ENCODE peak calls at places on chromosome 16, in seven cellular contexts. One of them, this sample, is unnamed.

GRCh38 chr16:16158741-16159374 is 64.4 kb downstream of the ABCC6 start:
- DNase-seq in CD8-positive, alpha-beta T cell: no peak
- DNase-seq in pancreas: no peak
- DNase-seq in PC-9: peak
- DNase-seq in progenitor cell of endocrine pancreas: no peak
- DNase-seq in stomach: no peak
- DNase-seq in hepatocyte: no peak
- DNase-seq in this sample: no peak

GRCh38 chr16:22898874-22899348 is 84.9 kb downstream of the HS3ST2 start:
- DNase-seq in CD8-positive, alpha-beta T cell: peak
- DNase-seq in pancreas: peak
- DNase-seq in PC-9: peak
- DNase-seq in progenitor cell of endocrine pancreas: peak
- DNase-seq in stomach: peak
- DNase-seq in hepatocyte: peak
- DNase-seq in this sample: peak

GRCh38 chr16:84056933-84057332 is 14.3 kb upstream of the SLC38A8 start:
- DNase-seq in CD8-positive, alpha-beta T cell: no peak
- DNase-seq in pancreas: no peak
- DNase-seq in PC-9: no peak
- DNase-seq in progenitor cell of endocrine pancreas: no peak
- DNase-seq in stomach: no peak
- DNase-seq in hepatocyte: no peak
- DNase-seq in this sample: no peak

GRCh38 chr16:49377196-49377755 is 3.7 kb downstream of the C16orf78 start:
- DNase-seq in CD8-positive, alpha-beta T cell: no peak
- DNase-seq in pancreas: no peak
- DNase-seq in PC-9: no peak
- DNase-seq in progenitor cell of endocrine pancreas: no peak
- DNase-seq in stomach: no peak
- DNase-seq in hepatocyte: no peak
- DNase-seq in this sample: no peak

GRCh38 chr16:80265624-80266306 is 275.0 kb upstream of the DYNLRB2 start:
- DNase-seq in CD8-positive, alpha-beta T cell: no peak
- DNase-seq in pancreas: no peak
- DNase-seq in PC-9: no peak
- DNase-seq in progenitor cell of endocrine pancreas: no peak
- DNase-seq in stomach: no peak
- DNase-seq in hepatocyte: peak
- DNase-seq in this sample: no peak

GRCh38 chr16:3938843-3939624 is 58.5 kb upstream of the CREBBP start:
- DNase-seq in CD8-positive, alpha-beta T cell: peak
- DNase-seq in pancreas: peak
- DNase-seq in PC-9: peak
- DNase-seq in progenitor cell of endocrine pancreas: peak
- DNase-seq in stomach: peak
- DNase-seq in hepatocyte: peak
- DNase-seq in this sample: no peak

GRCh38 chr16:68612996-68613395 is 32.1 kb upstream of the CDH3 start:
- DNase-seq in CD8-positive, alpha-beta T cell: no peak
- DNase-seq in pancreas: no peak
- DNase-seq in PC-9: no peak
- DNase-seq in progenitor cell of endocrine pancreas: no peak
- DNase-seq in stomach: no peak
- DNase-seq in hepatocyte: no peak
- DNase-seq in this sample: no peak

GRCh38 chr16:57141822-57142631 is 43.8 kb downstream of the PSME3IP1 start:
- DNase-seq in CD8-positive, alpha-beta T cell: no peak
- DNase-seq in pancreas: no peak
- DNase-seq in PC-9: no peak
- DNase-seq in progenitor cell of endocrine pancreas: no peak
- DNase-seq in stomach: no peak
- DNase-seq in hepatocyte: no peak
- DNase-seq in this sample: no peak

GRCh38 chr16:86572041-86572521 is 5.5 kb downstream of the FOXC2 start:
- DNase-seq in CD8-positive, alpha-beta T cell: no peak
- DNase-seq in pancreas: no peak
- DNase-seq in PC-9: no peak
- DNase-seq in progenitor cell of endocrine pancreas: no peak
- DNase-seq in stomach: no peak
- DNase-seq in hepatocyte: no peak
- DNase-seq in this sample: no peak

GRCh38 chr16:85252461-85252860 is 140.2 kb upstream of the CIBAR2 start:
- DNase-seq in CD8-positive, alpha-beta T cell: no peak
- DNase-seq in pancreas: no peak
- DNase-seq in PC-9: no peak
- DNase-seq in progenitor cell of endocrine pancreas: no peak
- DNase-seq in stomach: no peak
- DNase-seq in hepatocyte: no peak
- DNase-seq in this sample: no peak

GRCh38 chr16:2364638-2365210 is 24.2 kb upstream of the ABCA3 start:
- DNase-seq in CD8-positive, alpha-beta T cell: no peak
- DNase-seq in pancreas: no peak
- DNase-seq in PC-9: peak
- DNase-seq in progenitor cell of endocrine pancreas: no peak
- DNase-seq in stomach: no peak
- DNase-seq in hepatocyte: peak
- DNase-seq in this sample: peak

GRCh38 chr16:85924675-85925074 is 25.7 kb downstream of the IRF8 start:
- DNase-seq in CD8-positive, alpha-beta T cell: no peak
- DNase-seq in pancreas: no peak
- DNase-seq in PC-9: no peak
- DNase-seq in progenitor cell of endocrine pancreas: no peak
- DNase-seq in stomach: no peak
- DNase-seq in hepatocyte: no peak
- DNase-seq in this sample: no peak

GRCh38 chr16:17306745-17307144 is 164.0 kb downstream of the XYLT1 start:
- DNase-seq in CD8-positive, alpha-beta T cell: no peak
- DNase-seq in pancreas: no peak
- DNase-seq in PC-9: no peak
- DNase-seq in progenitor cell of endocrine pancreas: no peak
- DNase-seq in stomach: no peak
- DNase-seq in hepatocyte: no peak
- DNase-seq in this sample: no peak

GRCh38 chr16:27199747-27200146 is 3.6 kb upstream of the KDM8 start:
- DNase-seq in CD8-positive, alpha-beta T cell: peak
- DNase-seq in pancreas: no peak
- DNase-seq in PC-9: no peak
- DNase-seq in progenitor cell of endocrine pancreas: no peak
- DNase-seq in stomach: no peak
- DNase-seq in hepatocyte: no peak
- DNase-seq in this sample: no peak

GRCh38 chr16:31455601-31456314 is 3.5 kb upstream of the ARMC5 start:
- DNase-seq in CD8-positive, alpha-beta T cell: no peak
- DNase-seq in pancreas: no peak
- DNase-seq in PC-9: no peak
- DNase-seq in progenitor cell of endocrine pancreas: no peak
- DNase-seq in stomach: no peak
- DNase-seq in hepatocyte: no peak
- DNase-seq in this sample: no peak
- TF ChIP-seq CTCF in CD8-positive, alpha-beta T cell: peak
- TF ChIP-seq CTCF in pancreas: no peak
- TF ChIP-seq CTCF in PC-9: peak
- TF ChIP-seq CTCF in progenitor cell of endocrine pancreas: peak
- TF ChIP-seq CTCF in stomach: no peak
- TF ChIP-seq CTCF in hepatocyte: peak
- TF ChIP-seq CTCF in this sample: peak

DNA sequence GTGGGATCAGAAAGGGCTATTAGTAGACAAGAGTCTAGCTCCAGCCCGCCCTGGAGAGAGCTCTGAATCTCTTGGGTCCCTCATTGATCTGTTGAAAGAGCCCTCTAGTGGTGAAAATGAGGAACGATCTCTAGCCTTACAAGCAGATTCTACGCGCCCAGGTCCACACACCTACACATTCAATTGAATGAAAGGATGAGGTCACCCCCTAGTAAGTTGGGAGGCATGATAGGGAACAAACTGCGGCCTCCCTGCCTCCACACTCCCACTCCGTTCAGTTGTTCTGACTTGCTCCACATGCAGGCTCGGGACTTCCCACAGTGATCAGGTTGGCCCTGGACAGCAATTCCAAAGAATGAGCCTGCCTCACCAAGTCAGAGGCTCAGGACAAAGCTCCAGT is 2.9 kb upstream of the CACNG3 start:
- DNase-seq in CD8-positive, alpha-beta T cell: peak
- DNase-seq in pancreas: peak
- DNase-seq in PC-9: no peak
- DNase-seq in progenitor cell of endocrine pancreas: peak
- DNase-seq in stomach: no peak
- DNase-seq in hepatocyte: peak
- DNase-seq in this sample: peak
- TF ChIP-seq CTCF in CD8-positive, alpha-beta T cell: peak
- TF ChIP-seq CTCF in pancreas: peak
- TF ChIP-seq CTCF in PC-9: peak
- TF ChIP-seq CTCF in progenitor cell of endocrine pancreas: peak
- TF ChIP-seq CTCF in stomach: no peak
- TF ChIP-seq CTCF in hepatocyte: peak
- TF ChIP-seq CTCF in this sample: peak

GRCh38 chr16:89169778-89170177 is 1.8 kb upstream of the CDH15 start:
- DNase-seq in CD8-positive, alpha-beta T cell: no peak
- DNase-seq in pancreas: no peak
- DNase-seq in PC-9: no peak
- DNase-seq in progenitor cell of endocrine pancreas: no peak
- DNase-seq in stomach: no peak
- DNase-seq in hepatocyte: no peak
- DNase-seq in this sample: no peak

GRCh38 chr16:89171216-89172170 is at the start of gene CDH15:
- DNase-seq in CD8-positive, alpha-beta T cell: peak
- DNase-seq in pancreas: peak
- DNase-seq in PC-9: peak
- DNase-seq in progenitor cell of endocrine pancreas: peak
- DNase-seq in stomach: peak
- DNase-seq in hepatocyte: peak
- DNase-seq in this sample: peak

GRCh38 chr16:89172171-89172900 is 788 bp downstream of the CDH15 start:
- DNase-seq in CD8-positive, alpha-beta T cell: no peak
- DNase-seq in pancreas: no peak
- DNase-seq in PC-9: no peak
- DNase-seq in progenitor cell of endocrine pancreas: no peak
- DNase-seq in stomach: no peak
- DNase-seq in hepatocyte: no peak
- DNase-seq in this sample: no peak

GRCh38 chr16:89168381-89169189 is 3.0 kb upstream of the CDH15 start:
- DNase-seq in CD8-positive, alpha-beta T cell: no peak
- DNase-seq in pancreas: no peak
- DNase-seq in PC-9: no peak
- DNase-seq in progenitor cell of endocrine pancreas: no peak
- DNase-seq in stomach: no peak
- DNase-seq in hepatocyte: no peak
- DNase-seq in this sample: no peak

DNA sequence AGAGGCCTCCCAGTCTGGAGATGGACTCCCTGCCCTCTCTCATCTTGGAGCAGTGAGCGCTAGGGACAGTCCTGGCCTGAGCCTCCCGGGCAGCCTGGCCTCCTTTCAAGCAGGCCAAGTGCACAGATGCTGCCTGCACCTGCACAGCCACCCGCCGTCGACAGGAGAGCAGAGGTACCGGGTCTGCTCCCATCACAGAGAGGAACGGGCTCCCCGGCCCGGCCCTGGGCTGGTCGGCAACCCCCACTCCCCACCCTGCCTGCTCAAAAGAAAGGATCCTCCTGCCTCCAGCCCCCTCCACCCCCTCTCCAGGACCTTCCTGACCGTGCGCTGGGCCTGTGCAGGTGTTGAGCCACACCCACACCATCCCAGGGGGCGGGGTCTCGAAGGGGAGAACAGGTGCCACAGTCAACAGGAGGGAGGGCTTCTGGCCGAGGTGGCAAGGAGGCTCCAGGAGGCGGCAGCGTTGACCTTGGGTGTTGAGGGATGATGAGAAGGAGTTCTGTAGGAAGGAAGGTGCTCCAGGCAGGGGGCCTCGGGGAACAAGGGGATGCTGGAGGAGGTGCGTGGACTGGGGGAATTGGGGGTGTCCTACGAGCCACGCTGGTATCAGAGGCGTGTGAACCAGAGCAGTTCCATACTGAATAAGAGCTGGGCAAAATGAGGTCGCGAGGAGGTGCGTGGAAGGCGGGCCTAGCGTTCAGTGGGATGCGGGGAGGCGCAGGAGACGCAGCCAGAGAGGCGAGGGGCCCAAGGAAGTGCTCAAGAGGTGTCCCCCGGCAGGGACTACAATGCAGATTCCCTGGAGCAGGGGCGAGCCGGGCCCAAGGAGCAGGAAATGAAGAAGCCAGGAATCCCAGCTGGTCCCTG is 967 bp upstream of the CDH15 start:
- DNase-seq in CD8-positive, alpha-beta T cell: no peak
- DNase-seq in pancreas: peak
- DNase-seq in PC-9: peak
- DNase-seq in progenitor cell of endocrine pancreas: peak
- DNase-seq in stomach: peak
- DNase-seq in hepatocyte: peak
- DNase-seq in this sample: no peak
- TF ChIP-seq CTCF in CD8-positive, alpha-beta T cell: no peak
- TF ChIP-seq CTCF in pancreas: no peak
- TF ChIP-seq CTCF in PC-9: no peak
- TF ChIP-seq CTCF in progenitor cell of endocrine pancreas: no peak
- TF ChIP-seq CTCF in stomach: no peak
- TF ChIP-seq CTCF in hepatocyte: peak
- TF ChIP-seq CTCF in this sample: no peak

GRCh38 chr16:890217-890616 is 80.6 kb downstream of the LMF1 start:
- DNase-seq in CD8-positive, alpha-beta T cell: no peak
- DNase-seq in pancreas: no peak
- DNase-seq in PC-9: no peak
- DNase-seq in progenitor cell of endocrine pancreas: no peak
- DNase-seq in stomach: no peak
- DNase-seq in hepatocyte: no peak
- DNase-seq in this sample: no peak
- TF ChIP-seq CTCF in CD8-positive, alpha-beta T cell: no peak
- TF ChIP-seq CTCF in pancreas: no peak
- TF ChIP-seq CTCF in PC-9: no peak
- TF ChIP-seq CTCF in progenitor cell of endocrine pancreas: no peak
- TF ChIP-seq CTCF in stomach: no peak
- TF ChIP-seq CTCF in hepatocyte: no peak
- TF ChIP-seq CTCF in this sample: no peak

GRCh38 chr16:75238853-75239371 is 12.5 kb downstream of the BCAR1 start:
- DNase-seq in CD8-positive, alpha-beta T cell: no peak
- DNase-seq in pancreas: no peak
- DNase-seq in PC-9: no peak
- DNase-seq in progenitor cell of endocrine pancreas: no peak
- DNase-seq in stomach: no peak
- DNase-seq in hepatocyte: no peak
- DNase-seq in this sample: no peak
- TF ChIP-seq CTCF in CD8-positive, alpha-beta T cell: no peak
- TF ChIP-seq CTCF in pancreas: no peak
- TF ChIP-seq CTCF in PC-9: no peak
- TF ChIP-seq CTCF in progenitor cell of endocrine pancreas: no peak
- TF ChIP-seq CTCF in stomach: no peak
- TF ChIP-seq CTCF in hepatocyte: peak
- TF ChIP-seq CTCF in this sample: no peak

GRCh38 chr16:76265434-76266045 is 11.7 kb upstream of the CNTNAP4 start:
- DNase-seq in CD8-positive, alpha-beta T cell: no peak
- DNase-seq in pancreas: peak
- DNase-seq in PC-9: no peak
- DNase-seq in progenitor cell of endocrine pancreas: no peak
- DNase-seq in stomach: no peak
- DNase-seq in hepatocyte: peak
- DNase-seq in this sample: peak
- TF ChIP-seq CTCF in CD8-positive, alpha-beta T cell: no peak
- TF ChIP-seq CTCF in pancreas: no peak
- TF ChIP-seq CTCF in PC-9: peak
- TF ChIP-seq CTCF in progenitor cell of endocrine pancreas: peak
- TF ChIP-seq CTCF in stomach: no peak
- TF ChIP-seq CTCF in hepatocyte: peak
- TF ChIP-seq CTCF in this sample: peak